ENCODE peak calls at places on chromosomes 16 and 17, in four cellular contexts. Q is NCI-H510A, I is fibroblast of lung, X is tibial nerve. D is an unnamed sample.

GRCh38 chr16:49639739-49640388 is 216.0 kb downstream of the ZNF423 start:
- DNase-seq in Q (no peak), I (peak; percentile 92), X (no peak), D (no peak)

GRCh38 chr16:56734429-56734828 is 4.5 kb downstream of the NUP93 start:
- DNase-seq in Q (no peak), X (no peak), I (no peak), D (no peak)

GRCh38 chr17:14461131-14461530 is 160.2 kb downstream of the HS3ST3B1 start:
- DNase-seq in I (no peak), Q (no peak), X (no peak), D (no peak)

GRCh38 chr16:1708083-1708767 is 2.2 kb downstream of the MAPK8IP3 start:
- DNase-seq in Q (no peak), I (no peak), X (no peak), D (no peak)

GRCh38 chr17:41492351-41492750 is 2.6 kb upstream of the KRT36 start:
- DNase-seq in I (peak; percentile 70), X (no peak), Q (no peak), D (no peak)

GRCh38 chr16:49560018-49560830 is 186.6 kb downstream of the C16orf78 start:
- DNase-seq in Q (no peak), I (peak; percentile 18), X (no peak), D (no peak)

GRCh38 chr16:3906363-3906762 is 25.9 kb upstream of the CREBBP start:
- DNase-seq in X (no peak), I (no peak), Q (no peak), D (no peak)

GRCh38 chr17:58028591-58028990 is 21.5 kb upstream of the SRSF1 start:
- DNase-seq in Q (no peak), I (no peak), X (no peak), D (no peak)

GRCh38 chr17:79114455-79115301 is 40.1 kb downstream of the ENGASE start:
- DNase-seq in Q (peak; percentile 74), X (peak; percentile 19), I (no peak), D (no peak)